ENCODE peak calls at places on chromosomes 5 and 9, in seven cellular contexts. A, S, M, D, Z, P and X are unnamed samples.

GRCh38 chr5:1502046-1502736 is 21.6 kb downstream of the LPCAT1 start:
- DNase-seq in A (peak), S (no peak), M (no peak), D (peak), Z (no peak), P (no peak), X (peak)

GRCh38 chr9:89411759-89412158 is 86.2 kb downstream of the SEMA4D start:
- DNase-seq in A (no peak), S (no peak), M (no peak), D (peak), Z (no peak), P (no peak), X (no peak)

GRCh38 chr5:91318727-91319126 is 64.4 kb downstream of the ARRDC3 start:
- DNase-seq in A (no peak), S (no peak), M (no peak), D (no peak), Z (no peak), P (no peak), X (no peak)

GRCh38 chr5:180467028-180467427 is 27.2 kb upstream of the CNOT6 start:
- DNase-seq in A (no peak), S (no peak), M (no peak), D (peak), Z (peak), P (no peak), X (peak)

GRCh38 chr5:132776932-132777208 is 169 bp downstream of the SEPTIN8 start:
- DNase-seq in A (no peak), S (no peak), M (no peak), D (no peak), Z (no peak), P (no peak), X (no peak)

GRCh38 chr9:15304620-15305019 is 2.4 kb downstream of the TTC39B start:
- DNase-seq in A (no peak), S (no peak), M (no peak), D (no peak), Z (no peak), P (no peak), X (no peak)

GRCh38 chr9:129781991-129782390 is 21.0 kb upstream of the TOR1B start:
- DNase-seq in A (no peak), S (no peak), M (no peak), D (no peak), Z (no peak), P (no peak), X (no peak)

GRCh38 chr5:148976569-148977321 is 86.1 kb downstream of the SH3TC2 start:
- DNase-seq in A (no peak), S (no peak), M (no peak), D (no peak), Z (no peak), P (no peak), X (no peak)

GRCh38 chr9:34403554-34404380 is 27.1 kb upstream of the MYORG start:
- DNase-seq in A (peak), S (peak), M (peak), D (peak), Z (peak), P (peak), X (peak)

GRCh38 chr9:98215821-98216220 is 23.4 kb upstream of the CORO2A start:
- DNase-seq in A (no peak), S (no peak), M (peak), D (peak), Z (peak), P (no peak), X (no peak)

GRCh38 chr5:172150514-172151425 is 37.3 kb downstream of the STK10 start:
- DNase-seq in A (no peak), S (no peak), M (no peak), D (peak), Z (no peak), P (peak), X (peak)

GRCh38 chr9:127809002-127809561 is 6.4 kb downstream of the FPGS start:
- DNase-seq in A (no peak), S (no peak), M (no peak), D (no peak), Z (no peak), P (no peak), X (no peak)

GRCh38 chr5:150599917-150600511 is 40.4 kb upstream of the SYNPO start:
- DNase-seq in A (peak), S (no peak), M (no peak), D (peak), Z (peak), P (peak), X (peak)

GRCh38 chr5:125410501-125411162 is 664.2 kb upstream of the ZNF608 start:
- DNase-seq in A (no peak), S (no peak), M (no peak), D (no peak), Z (no peak), P (no peak), X (no peak)

GRCh38 chr9:100602302-100602930 is 24.5 kb downstream of the CAVIN4 start:
- DNase-seq in A (no peak), S (no peak), M (peak), D (no peak), Z (peak), P (no peak), X (no peak)

GRCh38 chr9:124859803-124860581 is 1.8 kb downstream of the RPL35 start:
- DNase-seq in A (no peak), S (no peak), M (no peak), D (no peak), Z (no peak), P (no peak), X (no peak)

GRCh38 chr5:172733179-172733973 is 37.6 kb downstream of the DUSP1 start:
- DNase-seq in A (no peak), S (no peak), M (no peak), D (no peak), Z (no peak), P (peak), X (peak)

GRCh38 chr5:171540865-171541264 is 121.4 kb downstream of the FGF18 start:
- DNase-seq in A (no peak), S (no peak), M (no peak), D (no peak), Z (no peak), P (no peak), X (no peak)

GRCh38 chr9:83965350-83966208 is 14.4 kb downstream of the HNRNPK start:
- DNase-seq in A (no peak), S (no peak), M (no peak), D (no peak), Z (no peak), P (no peak), X (no peak)

GRCh38 chr5:110053824-110054223 is 364.1 kb downstream of the MAN2A1 start:
- DNase-seq in A (no peak), S (no peak), M (no peak), D (no peak), Z (no peak), P (no peak), X (no peak)

GRCh38 chr5:68746220-68747076 is 347.4 kb upstream of the SLC30A5 start:
- DNase-seq in A (no peak), S (no peak), M (no peak), D (no peak), Z (no peak), P (no peak), X (no peak)

GRCh38 chr5:135482383-135482933 is 30.3 kb upstream of the TIFAB start:
- DNase-seq in A (no peak), S (no peak), M (no peak), D (no peak), Z (no peak), P (no peak), X (no peak)

GRCh38 chr5:179303801-179304200 is 41.5 kb downstream of the ADAMTS2 start:
- DNase-seq in A (peak), S (no peak), M (no peak), D (peak), Z (no peak), P (no peak), X (no peak)

GRCh38 chr5:143066556-143067281 is 296.5 kb downstream of the ARHGAP26 start:
- DNase-seq in A (no peak), S (no peak), M (no peak), D (no peak), Z (no peak), P (peak), X (peak)

GRCh38 chr5:144487207-144487606 is 316.5 kb downstream of the KCTD16 start:
- DNase-seq in A (no peak), S (no peak), M (no peak), D (no peak), Z (no peak), P (no peak), X (no peak)